ENCODE peak calls at places on chromosomes 7 and 10, in ten cellular contexts. G is esophagus squamous epithelium, Y is upper lobe of left lung, V is AG04450, E is lower leg skin, X is IMR-90, M is NB4, S is tibial artery, Z is H1, C is stomach. W is an unnamed sample.

GRCh38 chr10:131802991-131803390 is 97.8 kb upstream of the PPP2R2D start:
- DNase-seq in G (no peak), Y (no peak), V (no peak), E (no peak), X (no peak), M (no peak), S (no peak), Z (no peak), C (peak), W (no peak)

GRCh38 chr7:142571581-142571980 is 177.7 kb upstream of the PRSS1 start:
- DNase-seq in G (no peak), Y (no peak), V (no peak), E (no peak), X (peak), M (no peak), S (no peak), Z (no peak), C (no peak), W (no peak)

GRCh38 chr7:149223746-149224145 is 15.7 kb upstream of the ZNF212 start:
- DNase-seq in G (no peak), Y (no peak), V (no peak), E (no peak), X (no peak), M (no peak), S (no peak), Z (no peak), C (no peak), W (no peak)

GRCh38 chr7:638256-639011 is 88.1 kb upstream of the DNAAF5 start:
- DNase-seq in G (no peak), Y (no peak), V (no peak), E (no peak), X (no peak), M (no peak), S (no peak), Z (no peak), C (no peak), W (no peak)

GRCh38 chr7:98495523-98495922 is 94.6 kb upstream of the BAIAP2L1 start:
- DNase-seq in G (no peak), Y (no peak), V (no peak), E (no peak), X (no peak), M (no peak), S (no peak), Z (no peak), C (no peak), W (no peak)

GRCh38 chr10:5897504-5897903 is 7.5 kb downstream of the FBH1 start:
- DNase-seq in G (no peak), Y (no peak), V (no peak), E (no peak), X (no peak), M (no peak), S (no peak), Z (no peak), C (peak), W (no peak)

GRCh38 chr7:129311429-129311828 is 86.6 kb downstream of the AHCYL2 start:
- DNase-seq in G (no peak), Y (no peak), V (no peak), E (no peak), X (no peak), M (no peak), S (no peak), Z (no peak), C (no peak), W (no peak)

GRCh38 chr7:12534046-12534445 is 36.5 kb upstream of the SCIN start:
- DNase-seq in G (no peak), Y (no peak), V (no peak), E (no peak), X (no peak), M (no peak), S (no peak), Z (no peak), C (no peak), W (no peak)

GRCh38 chr7:104848386-104848990 is 165.5 kb upstream of the KMT2E start:
- DNase-seq in G (no peak), Y (no peak), V (no peak), E (peak), X (peak), M (peak), S (peak), Z (peak), C (peak), W (peak)

GRCh38 chr7:151038951-151039849 is 9.1 kb upstream of the ASIC3 start:
- DNase-seq in G (no peak), Y (peak), V (no peak), E (no peak), X (peak), M (peak), S (peak), Z (no peak), C (peak), W (no peak)

GRCh38 chr10:69629897-69630650 is at the start of gene FAM241B:
- DNase-seq in G (no peak), Y (peak), V (no peak), E (peak), X (peak), M (no peak), S (no peak), Z (peak), C (peak), W (no peak)
- H3K4me3 ChIP-seq in G (peak), Y (peak), V (peak), E (peak), X (peak), M (no peak), S (peak), Z (peak), C (peak), W (no peak)

GRCh38 chr7:77426521-77427051 is 10.4 kb upstream of the GSAP start:
- DNase-seq in G (no peak), Y (no peak), V (no peak), E (no peak), X (peak), M (no peak), S (no peak), Z (no peak), C (no peak), W (no peak)
- H3K4me3 ChIP-seq in G (no peak), Y (no peak), V (peak), E (no peak), X (peak), M (no peak), S (no peak), Z (no peak), C (no peak), W (no peak)

DNA sequence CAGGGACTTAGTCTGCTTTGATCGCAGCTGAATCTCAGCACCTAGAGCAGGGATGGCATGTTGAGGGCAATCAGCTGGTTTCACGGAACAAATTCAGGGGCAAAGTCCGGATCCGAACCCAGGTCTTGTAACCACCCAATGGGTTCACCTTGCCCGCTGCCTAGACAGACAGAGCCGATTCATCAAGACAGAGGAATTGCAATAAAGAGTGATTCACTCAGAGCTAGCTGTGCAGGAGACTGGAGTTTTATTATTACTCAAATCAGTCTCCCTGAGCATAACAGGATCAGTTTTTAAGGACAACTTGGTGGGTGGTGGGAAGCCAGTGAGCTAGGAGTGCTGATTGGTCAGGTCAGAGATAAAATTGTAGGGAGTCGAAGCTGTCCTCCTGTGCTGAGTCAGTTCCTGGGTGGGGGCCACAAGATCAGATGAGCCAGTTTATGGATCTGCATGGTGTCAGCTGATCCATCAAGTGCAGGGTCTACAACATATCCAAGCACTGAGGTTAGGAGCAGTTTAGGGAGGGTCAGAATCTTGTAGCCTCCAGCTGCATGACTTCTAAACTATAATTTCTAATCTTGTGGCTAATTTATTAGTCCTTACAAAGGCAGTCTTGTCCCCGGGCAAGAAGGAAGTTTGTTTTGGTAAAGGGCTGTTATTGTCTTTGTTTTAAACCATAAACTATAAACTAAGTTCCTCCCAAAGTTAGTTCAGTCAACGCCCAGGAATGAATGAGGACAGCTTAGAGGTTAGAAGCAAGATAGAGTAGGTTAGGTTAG is 43.5 kb upstream of the CHST3 start:
- DNase-seq in G (no peak), Y (no peak), V (no peak), E (no peak), X (no peak), M (no peak), S (no peak), Z (no peak), C (no peak), W (no peak)
- H3K4me3 ChIP-seq in G (no peak), Y (no peak), V (no peak), E (no peak), X (no peak), M (no peak), S (no peak), Z (no peak), C (no peak), W (no peak)

GRCh38 chr10:75283150-75284096 is 47.7 kb upstream of the COMTD1 start:
- DNase-seq in G (no peak), Y (no peak), V (no peak), E (peak), X (peak), M (no peak), S (no peak), Z (peak), C (no peak), W (no peak)
- H3K4me3 ChIP-seq in G (peak), Y (no peak), V (no peak), E (no peak), X (no peak), M (no peak), S (no peak), Z (peak), C (no peak), W (no peak)

GRCh38 chr7:118858651-118859149 is 634.2 kb downstream of the ANKRD7 start:
- DNase-seq in G (no peak), Y (no peak), V (no peak), E (no peak), X (no peak), M (no peak), S (no peak), Z (no peak), C (no peak), W (no peak)
- H3K4me3 ChIP-seq in G (peak), Y (peak), V (no peak), E (no peak), X (no peak), M (no peak), S (peak), Z (no peak), C (peak), W (no peak)

GRCh38 chr7:2510909-2511768 is 8.4 kb upstream of the LFNG start:
- DNase-seq in G (no peak), Y (peak), V (no peak), E (no peak), X (no peak), M (peak), S (no peak), Z (no peak), C (peak), W (peak)
- H3K4me3 ChIP-seq in G (no peak), Y (no peak), V (no peak), E (no peak), X (no peak), M (no peak), S (no peak), Z (no peak), C (peak), W (peak)

DNA sequence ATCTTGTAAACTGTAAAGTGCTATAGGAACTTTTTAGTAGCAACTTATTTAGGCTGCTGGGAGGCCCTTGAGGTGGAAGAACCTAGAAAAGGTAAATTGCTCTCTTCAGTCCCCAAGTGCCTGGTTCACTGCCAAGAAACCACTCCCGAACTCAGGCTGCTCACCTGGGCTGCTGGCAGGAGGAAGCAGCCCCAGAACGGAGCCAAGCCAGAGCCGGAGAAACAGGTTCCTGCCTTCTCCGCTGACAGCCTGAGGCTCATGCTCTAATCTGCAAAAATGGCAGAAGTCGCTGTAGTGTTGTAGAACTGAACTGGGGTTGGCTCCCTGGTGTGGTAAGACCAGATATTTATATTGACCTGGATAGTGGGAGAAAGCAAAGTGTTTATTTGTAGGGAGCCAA is 136.0 kb downstream of the CUL2 start:
- DNase-seq in G (peak), Y (peak), V (no peak), E (peak), X (no peak), M (no peak), S (no peak), Z (no peak), C (peak), W (no peak)
- H3K4me3 ChIP-seq in G (no peak), Y (no peak), V (no peak), E (no peak), X (no peak), M (no peak), S (no peak), Z (no peak), C (no peak), W (no peak)

GRCh38 chr10:11009471-11010308 is 8.0 kb upstream of the CELF2 start:
- DNase-seq in G (no peak), Y (no peak), V (no peak), E (no peak), X (no peak), M (no peak), S (no peak), Z (no peak), C (no peak), W (no peak)
- H3K4me3 ChIP-seq in G (no peak), Y (no peak), V (no peak), E (no peak), X (no peak), M (no peak), S (no peak), Z (no peak), C (no peak), W (no peak)

DNA sequence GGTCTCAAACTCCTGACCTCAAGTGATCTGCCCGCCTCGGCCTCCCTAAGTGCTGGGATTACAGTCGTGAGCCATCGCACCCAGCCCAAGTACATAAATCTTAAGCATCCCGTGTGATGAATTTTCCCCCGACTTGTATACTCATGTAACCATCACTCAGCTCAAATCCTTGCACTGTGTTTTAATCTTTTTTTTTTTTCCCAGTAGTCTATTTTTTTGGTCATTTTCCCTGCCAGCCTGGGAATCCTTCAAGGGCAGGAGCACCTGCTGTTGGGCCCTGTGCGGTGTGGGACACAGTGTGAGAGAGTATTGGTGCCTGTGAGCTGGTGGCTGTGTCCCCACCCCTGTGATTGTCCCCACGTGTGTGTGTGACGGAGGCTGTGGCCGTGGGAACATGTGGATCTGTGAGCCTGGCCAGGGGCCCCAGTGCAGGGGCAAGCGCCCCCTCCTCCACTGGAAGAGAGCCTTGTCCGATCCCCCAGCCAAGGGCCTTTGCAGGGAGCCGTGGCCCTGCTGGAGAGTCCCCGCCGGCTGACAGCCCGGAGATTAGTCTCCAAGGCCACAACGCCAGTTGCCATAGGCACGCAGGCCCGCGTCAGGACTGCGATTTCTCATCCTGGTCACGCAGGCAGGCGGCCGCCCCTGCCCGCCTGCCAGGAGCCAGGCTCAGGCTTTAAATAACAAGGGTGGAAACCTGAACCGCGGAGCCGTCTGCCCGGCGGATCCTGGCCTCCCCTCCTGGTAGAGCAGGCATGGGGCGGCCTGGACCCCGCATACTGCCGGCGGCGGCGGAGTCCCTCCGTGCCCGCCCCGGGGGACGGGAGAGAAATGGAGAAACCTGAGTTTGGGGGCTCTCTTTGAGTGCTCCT is 26.5 kb downstream of the GTF2IRD1 start:
- DNase-seq in G (no peak), Y (peak), V (peak), E (peak), X (peak), M (no peak), S (peak), Z (peak), C (peak), W (no peak)
- H3K4me3 ChIP-seq in G (peak), Y (peak), V (peak), E (peak), X (no peak), M (no peak), S (peak), Z (peak), C (peak), W (no peak)